ENCODE peak calls at places on chromosomes 2 and 18, in ten cellular contexts. W, K, E, H, M, L, G, B, I and V are unnamed samples.

GRCh38 chr2:10826625-10827024 is 14.0 kb upstream of the PDIA6 start:
- DNase-seq in L (no peak), G (no peak), I (no peak), H (no peak), M (no peak), K (no peak), E (no peak), B (no peak), W (no peak), V (no peak)

GRCh38 chr18:44693030-44693784 is 12.5 kb downstream of the SETBP1 start:
- DNase-seq in G (no peak), W (no peak), B (no peak), I (no peak), M (no peak), E (no peak), H (no peak), K (no peak), L (no peak), V (no peak)

GRCh38 chr2:14234911-14235310 is 397.6 kb upstream of the LRATD1 start:
- DNase-seq in E (no peak), W (no peak), K (no peak), M (no peak), I (no peak), L (no peak), B (no peak), G (no peak), H (no peak), V (no peak)

GRCh38 chr2:171124512-171124911 is 36.2 kb downstream of the TLK1 start:
- DNase-seq in L (no peak), I (no peak), G (no peak), W (no peak), B (no peak), E (no peak), K (no peak), M (no peak), H (no peak), V (no peak)

GRCh38 chr2:238843476-238843875 is 4.4 kb upstream of the TWIST2 start:
- DNase-seq in H (no peak), E (no peak), B (no peak), G (no peak), K (no peak), L (no peak), W (no peak), I (no peak), M (no peak), V (no peak)

GRCh38 chr18:58337688-58338087 is 291.2 kb downstream of the ALPK2 start:
- DNase-seq in I (no peak), M (no peak), K (no peak), B (no peak), G (no peak), L (no peak), E (no peak), H (no peak), W (no peak), V (no peak)

GRCh38 chr2:240962371-240963064 is 35.9 kb upstream of the SNED1 start:
- DNase-seq in I (no peak), L (peak; percentile 71), K (no peak), B (no peak), E (no peak), G (no peak), H (no peak), W (no peak), M (peak; percentile 87), V (no peak)

GRCh38 chr2:68441179-68441993 is 25.7 kb downstream of the FBXO48 start:
- DNase-seq in E (no peak), I (peak; percentile 82), G (peak; percentile 84), W (peak; percentile 90), L (peak; percentile 72), H (peak; percentile 83), B (peak; percentile 71), M (peak; percentile 89), K (peak; percentile 77), V (no peak)

GRCh38 chr18:67041334-67041733 is 437.4 kb upstream of the CDH19 start:
- DNase-seq in I (no peak), G (no peak), L (no peak), W (no peak), E (no peak), B (no peak), M (no peak), K (no peak), H (no peak), V (no peak)

GRCh38 chr2:3814846-3815245 is 111.5 kb downstream of the DCDC2C start:
- DNase-seq in L (no peak), B (no peak), K (no peak), W (no peak), M (no peak), G (no peak), E (no peak), H (no peak), I (no peak), V (no peak)